ENCODE peak calls at places on chromosomes 6 and 20, in nine cellular contexts. C, U, F, Y, E, L, T, A and D are unnamed samples.

GRCh38 chr20:8812818-8813217 is 256.1 kb upstream of the PLCB4 start:
- DNase-seq in C (no peak), Y (no peak), U (no peak), F (no peak), E (no peak), L (no peak), T (no peak), A (no peak), D (no peak)

GRCh38 chr6:81929828-81930227 is 177.3 kb upstream of the TENT5A start:
- DNase-seq in Y (no peak), C (no peak), T (peak; percentile 63), F (no peak), A (no peak), E (no peak), U (peak; percentile 21), L (no peak), D (no peak)

GRCh38 chr20:38387953-38388352 is 41.7 kb downstream of the LBP start:
- DNase-seq in A (no peak), Y (no peak), F (no peak), C (no peak), U (no peak), T (no peak), L (no peak), E (no peak), D (no peak)

GRCh38 chr6:53603381-53604121 is 58.6 kb upstream of the GCLC start:
- DNase-seq in C (no peak), L (no peak), F (no peak), T (peak; percentile 68), E (no peak), A (no peak), U (peak; percentile 47), Y (no peak), D (peak; percentile 28)

GRCh38 chr20:45014671-45015415 is 48.5 kb downstream of the STK4 start:
- DNase-seq in C (no peak), T (peak; percentile 29), L (peak; percentile 59), U (peak; percentile 12), E (no peak), F (no peak), A (peak; percentile 35), Y (no peak), D (peak; percentile 58)

GRCh38 chr6:90409700-90410099 is 113.1 kb upstream of the BACH2 start:
- DNase-seq in L (no peak), C (no peak), F (no peak), E (no peak), A (no peak), T (no peak), U (no peak), Y (no peak), D (no peak)

GRCh38 chr6:95366414-95366813 is 210.9 kb upstream of the MANEA start:
- DNase-seq in C (no peak), A (no peak), E (no peak), U (no peak), T (no peak), F (no peak), Y (no peak), L (no peak), D (no peak)

GRCh38 chr20:63441136-63441776 is 31.2 kb downstream of the KCNQ2 start:
- DNase-seq in E (no peak), C (no peak), T (no peak), F (no peak), Y (no peak), L (no peak), A (no peak), U (no peak), D (no peak)

GRCh38 chr6:113995632-113996031 is 24.7 kb upstream of the HDAC2 start:
- DNase-seq in U (peak; percentile 98), Y (no peak), E (no peak), F (peak; percentile 48), A (peak; percentile 81), C (no peak), L (peak; percentile 96), T (peak; percentile 95), D (peak; percentile 92)

GRCh38 chr20:41168281-41169183 is 31.2 kb downstream of the PLCG1 start:
- DNase-seq in C (no peak), Y (no peak), L (no peak), F (no peak), A (no peak), T (no peak), E (no peak), U (no peak), D (no peak)

GRCh38 chr6:14518515-14519217 is 401.1 kb downstream of the CD83 start:
- DNase-seq in Y (no peak), L (no peak), U (peak; percentile 12), T (no peak), C (no peak), E (no peak), A (no peak), F (no peak), D (no peak)

GRCh38 chr6:37115236-37115894 is 54.6 kb upstream of the PIM1 start:
- DNase-seq in A (no peak), C (no peak), T (peak; percentile 61), Y (no peak), F (no peak), U (peak; percentile 62), E (no peak), L (no peak), D (no peak)

GRCh38 chr6:10951675-10952282 is 64.9 kb downstream of the SYCP2L start:
- DNase-seq in C (no peak), Y (peak; percentile 26), A (peak; percentile 62), L (peak; percentile 61), T (peak; percentile 73), U (peak; percentile 94), E (no peak), F (no peak), D (peak; percentile 91)

GRCh38 chr6:168596316-168596715 is 155.3 kb downstream of the SMOC2 start:
- DNase-seq in T (no peak), F (no peak), A (no peak), U (no peak), L (no peak), Y (no peak), C (no peak), E (no peak), D (peak; percentile 7)

DNA sequence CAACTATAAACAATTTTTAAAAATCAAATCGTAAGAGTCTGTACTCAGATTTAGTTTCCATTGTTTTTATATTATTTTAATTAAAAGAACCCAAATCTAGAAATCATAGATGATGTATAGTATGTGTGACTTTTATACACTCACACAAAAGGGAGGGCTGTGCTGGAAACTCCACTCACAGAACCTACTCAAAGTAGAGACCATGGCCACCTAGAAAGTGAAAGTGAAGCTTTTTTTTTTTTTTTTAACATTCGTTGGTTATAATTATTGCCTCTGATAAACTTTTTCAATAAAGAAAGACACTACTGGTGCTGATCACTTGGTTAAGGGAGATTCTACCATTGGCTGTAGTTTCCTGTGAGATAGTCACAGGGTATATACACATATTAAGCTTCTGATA is 37.9 kb upstream of the PRL start:
- DNase-seq in Y (no peak), F (no peak), A (no peak), E (no peak), L (no peak), U (no peak), T (no peak), C (no peak), D (no peak)
- H3K27ac ChIP-seq in Y (no peak overlapping the region), F (no peak overlapping the region), A (no peak overlapping the region), E (no peak overlapping the region), L (no peak overlapping the region), U (no peak overlapping the region), T (no peak overlapping the region), C (no peak overlapping the region), D (peak overlapping the region; percentile 58)

GRCh38 chr6:136079701-136080565 is 170.2 kb downstream of the MTFR2 start:
- DNase-seq in A (no peak), E (no peak), L (no peak), T (no peak), F (no peak), Y (no peak), C (no peak), U (no peak), D (no peak)

GRCh38 chr6:136072691-136073090 is 177.4 kb downstream of the MTFR2 start:
- DNase-seq in L (no peak), A (no peak), C (no peak), U (no peak), T (no peak), F (no peak), Y (no peak), E (no peak), D (no peak)

GRCh38 chr6:136073216-136073615 is 176.9 kb downstream of the MTFR2 start:
- DNase-seq in Y (no peak), U (no peak), E (no peak), A (no peak), F (no peak), L (no peak), T (no peak), C (no peak), D (no peak)

GRCh38 chr6:136076496-136076895 is 173.6 kb downstream of the MTFR2 start:
- DNase-seq in Y (no peak), L (no peak), F (no peak), C (no peak), U (peak; percentile 65), E (no peak), T (no peak), A (no peak), D (no peak)

GRCh38 chr6:136077834-136078576 is 172.1 kb downstream of the MTFR2 start:
- DNase-seq in Y (no peak), L (peak; percentile 70), F (no peak), A (no peak), E (no peak), C (no peak), T (peak; percentile 92), U (peak; percentile 96), D (no peak)
- H3K4me3 ChIP-seq in Y (no peak overlapping the region), L (no peak overlapping the region), F (no peak overlapping the region), A (no peak overlapping the region), E (no peak overlapping the region), C (no peak overlapping the region), T (no peak overlapping the region), U (no peak overlapping the region), D (no peak overlapping the region)

GRCh38 chr6:13319891-13320564 is 8.3 kb downstream of the TBC1D7 start:
- DNase-seq in F (no peak), E (no peak), U (no peak), Y (no peak), C (no peak), L (no peak), T (no peak), A (no peak), D (no peak)
- H3K36me3 ChIP-seq in F (no peaks in the 10 kb centered on the region), E (peaks cover 50% of the 10 kb centered on the region), U (peaks cover 40% of the 10 kb centered on the region), Y (peaks cover 39% of the 10 kb centered on the region), C (no peaks in the 10 kb centered on the region), L (peaks cover 41% of the 10 kb centered on the region), T (peaks cover 10% of the 10 kb centered on the region), A (no peaks in the 10 kb centered on the region), D (peaks cover 77% of the 10 kb centered on the region)

GRCh38 chr6:30966154-30966553 is 17.4 kb upstream of the MUC21 start:
- DNase-seq in C (no peak), L (no peak), F (no peak), A (no peak), Y (no peak), T (no peak), E (no peak), U (no peak), D (no peak)

GRCh38 chr6:30964075-30964474 is 19.4 kb upstream of the MUC21 start:
- DNase-seq in C (no peak), L (no peak), U (no peak), Y (no peak), E (no peak), T (no peak), F (no peak), A (no peak), D (no peak)

GRCh38 chr6:30963641-30964040 is 19.9 kb upstream of the MUC21 start:
- DNase-seq in E (no peak), Y (no peak), L (no peak), F (no peak), T (peak; percentile 51), A (no peak), C (no peak), U (peak; percentile 47), D (no peak)

GRCh38 chr6:30962716-30963115 is 20.8 kb upstream of the MUC21 start:
- DNase-seq in C (no peak), E (no peak), U (no peak), T (no peak), Y (no peak), F (no peak), L (no peak), A (no peak), D (no peak)

GRCh38 chr6:30965140-30965601 is 18.3 kb upstream of the MUC21 start:
- DNase-seq in T (no peak), A (no peak), E (no peak), Y (no peak), F (no peak), U (no peak), C (no peak), L (no peak), D (no peak)
- H3K27ac ChIP-seq in T (no peak overlapping the region), A (no peak overlapping the region), E (no peak overlapping the region), Y (no peak overlapping the region), F (no peak overlapping the region), U (no peak overlapping the region), C (no peak overlapping the region), L (no peak overlapping the region), D (no peak overlapping the region)